ENCODE peak calls at places on chromosome 17, in eight cellular contexts. S, V, E, B, J, N, O and K are unnamed samples.

GRCh38 chr17:40323731-40324650 is 15.0 kb downstream of the RARA start:
- DNase-seq in S (no peak), V (peak), E (no peak), B (no peak), J (no peak), N (no peak), O (peak), K (no peak)

GRCh38 chr17:37527249-37527851 is 37.7 kb downstream of the DUSP14 start:
- DNase-seq in S (peak), V (no peak), E (peak), B (peak), J (no peak), N (peak), O (peak), K (peak)

GRCh38 chr17:82294086-82294773 is 20.7 kb upstream of the CSNK1D start:
- DNase-seq in S (no peak), V (no peak), E (no peak), B (no peak), J (no peak), N (no peak), O (no peak), K (no peak)

GRCh38 chr17:38469875-38470274 is 41.6 kb downstream of the ARHGAP23 start:
- DNase-seq in S (no peak), V (peak), E (no peak), B (no peak), J (no peak), N (peak), O (peak), K (no peak)

GRCh38 chr17:14459955-14460354 is 159.1 kb downstream of the HS3ST3B1 start:
- DNase-seq in S (no peak), V (no peak), E (no peak), B (no peak), J (no peak), N (no peak), O (no peak), K (no peak)

GRCh38 chr17:80476877-80477646 is 655 bp upstream of the NPTX1 start:
- DNase-seq in S (no peak), V (no peak), E (no peak), B (no peak), J (no peak), N (no peak), O (no peak), K (no peak)

GRCh38 chr17:73027130-73027741 is 65.3 kb downstream of the SLC39A11 start:
- DNase-seq in S (no peak), V (no peak), E (no peak), B (no peak), J (no peak), N (no peak), O (no peak), K (no peak)

GRCh38 chr17:83119987-83120864 is 40.8 kb downstream of the METRNL start:
- DNase-seq in S (no peak), V (no peak), E (no peak), B (no peak), J (no peak), N (peak), O (no peak), K (peak)

GRCh38 chr17:58384900-58385299 is 32.4 kb downstream of the RNF43 start:
- DNase-seq in S (no peak), V (no peak), E (no peak), B (no peak), J (no peak), N (no peak), O (no peak), K (no peak)

GRCh38 chr17:57899391-57899790 is 49.5 kb upstream of the MRPS23 start:
- DNase-seq in S (no peak), V (no peak), E (no peak), B (no peak), J (no peak), N (no peak), O (no peak), K (no peak)

GRCh38 chr17:65455972-65456343 is 105.5 kb downstream of the AXIN2 start:
- DNase-seq in S (no peak), V (no peak), E (no peak), B (peak), J (no peak), N (peak), O (no peak), K (no peak)

GRCh38 chr17:19672009-19672837 is 23.7 kb downstream of the ALDH3A2 start:
- DNase-seq in S (no peak), V (peak), E (no peak), B (peak), J (no peak), N (no peak), O (no peak), K (no peak)

GRCh38 chr17:78391843-78392242 is 13.4 kb downstream of the PGS1 start:
- DNase-seq in S (no peak), V (no peak), E (peak), B (no peak), J (peak), N (no peak), O (peak), K (no peak)

GRCh38 chr17:27858621-27859305 is 34.4 kb downstream of the LYRM9 start:
- DNase-seq in S (no peak), V (no peak), E (no peak), B (no peak), J (no peak), N (no peak), O (no peak), K (no peak)

GRCh38 chr17:56723471-56723870 is 110.2 kb downstream of the C17orf67 start:
- DNase-seq in S (no peak), V (no peak), E (no peak), B (no peak), J (no peak), N (no peak), O (no peak), K (no peak)

GRCh38 chr17:83193336-83194188 is 114.2 kb downstream of the METRNL start:
- DNase-seq in S (no peak), V (peak), E (no peak), B (no peak), J (no peak), N (no peak), O (no peak), K (no peak)